ENCODE peak calls at places on chromosome 20, in four cellular contexts. G is esophagus muscularis mucosa, D is upper lobe of right lung, Y is mammary epithelial cell. M is an unnamed sample. For H3K4me1, the result is how much of the 10 kb centered on the place peaks cover.

GRCh38 chr20:61605862-61606557 is 353.9 kb downstream of the CDH4 start:
- DNase-seq in Y (no peak), G (no peak), D (no peak), M (no peak)

GRCh38 chr20:5696011-5696559 is 54.1 kb upstream of the SHLD1 start:
- DNase-seq in G (no peak), Y (no peak), D (no peak), M (no peak)

GRCh38 chr20:11697055-11697454 is 220.6 kb upstream of the BTBD3 start:
- DNase-seq in D (no peak), Y (no peak), G (no peak), M (no peak)

GRCh38 chr20:7673841-7674240 is 266.4 kb downstream of the HAO1 start:
- DNase-seq in Y (peak), D (no peak), G (no peak), M (no peak)

GRCh38 chr20:9978395-9979004 is 56.3 kb upstream of the ANKEF1 start:
- DNase-seq in G (no peak), D (no peak), Y (peak), M (no peak)

GRCh38 chr20:62202676-62203377 is 17.3 kb downstream of the HRH3 start:
- DNase-seq in G (no peak), D (no peak), Y (no peak), M (no peak)

GRCh38 chr20:1165941-1166340 is 18.8 kb downstream of the TMEM74B start:
- DNase-seq in G (no peak), D (no peak), Y (no peak), M (no peak)

GRCh38 chr20:7984192-7984591 is 35.4 kb downstream of the TMX4 start:
- DNase-seq in G (no peak), Y (no peak), D (no peak), M (no peak)

GRCh38 chr20:47456952-47457724 is 44.5 kb upstream of the NCOA3 start:
- DNase-seq in D (no peak), G (no peak), Y (peak), M (no peak)

GRCh38 chr20:44896583-44896982 is 11.1 kb downstream of the YWHAB start:
- DNase-seq in G (no peak), Y (no peak), D (no peak), M (no peak)

GRCh38 chr20:44887466-44887865 is 2.0 kb downstream of the YWHAB start:
- DNase-seq in D (no peak), Y (no peak), G (no peak), M (no peak)

GRCh38 chr20:44894959-44895358 is 9.5 kb downstream of the YWHAB start:
- DNase-seq in D (no peak), Y (no peak), G (no peak), M (no peak)

GRCh38 chr20:44888226-44889103 is 3.0 kb downstream of the YWHAB start:
- DNase-seq in G (no peak), D (no peak), Y (peak), M (no peak)

GRCh38 chr20:44891826-44892225 is 6.3 kb downstream of the YWHAB start:
- DNase-seq in G (no peak), Y (no peak), D (no peak), M (no peak)
- H3K4me1 ChIP-seq in G (half or more), Y (under half), D (half or more), M (under half)

GRCh38 chr20:39773380-39774000 is 811.3 kb downstream of the DHX35 start:
- DNase-seq in Y (no peak), G (no peak), D (no peak), M (no peak)
- TF ChIP-seq CTCF in Y (peak), G (no peak), D (no peak), M (no peak)

GRCh38 chr20:41160686-41161085 is 23.3 kb downstream of the PLCG1 start:
- DNase-seq in Y (no peak), G (no peak), D (no peak), M (no peak)

GRCh38 chr20:41162396-41162795 is 25.1 kb downstream of the PLCG1 start:
- DNase-seq in G (no peak), Y (no peak), D (no peak), M (no peak)

GRCh38 chr20:41163821-41164220 is 26.5 kb downstream of the PLCG1 start:
- DNase-seq in G (no peak), D (no peak), Y (no peak), M (no peak)

GRCh38 chr20:41159547-41159946 is 22.2 kb downstream of the PLCG1 start:
- DNase-seq in G (no peak), Y (no peak), D (no peak), M (no peak)

GRCh38 chr20:41161886-41162285 is 24.5 kb downstream of the PLCG1 start:
- DNase-seq in D (no peak), Y (no peak), G (no peak), M (no peak)
- H3K4me1 ChIP-seq in D (under half), Y (under half), G (under half), M (under half)

DNA sequence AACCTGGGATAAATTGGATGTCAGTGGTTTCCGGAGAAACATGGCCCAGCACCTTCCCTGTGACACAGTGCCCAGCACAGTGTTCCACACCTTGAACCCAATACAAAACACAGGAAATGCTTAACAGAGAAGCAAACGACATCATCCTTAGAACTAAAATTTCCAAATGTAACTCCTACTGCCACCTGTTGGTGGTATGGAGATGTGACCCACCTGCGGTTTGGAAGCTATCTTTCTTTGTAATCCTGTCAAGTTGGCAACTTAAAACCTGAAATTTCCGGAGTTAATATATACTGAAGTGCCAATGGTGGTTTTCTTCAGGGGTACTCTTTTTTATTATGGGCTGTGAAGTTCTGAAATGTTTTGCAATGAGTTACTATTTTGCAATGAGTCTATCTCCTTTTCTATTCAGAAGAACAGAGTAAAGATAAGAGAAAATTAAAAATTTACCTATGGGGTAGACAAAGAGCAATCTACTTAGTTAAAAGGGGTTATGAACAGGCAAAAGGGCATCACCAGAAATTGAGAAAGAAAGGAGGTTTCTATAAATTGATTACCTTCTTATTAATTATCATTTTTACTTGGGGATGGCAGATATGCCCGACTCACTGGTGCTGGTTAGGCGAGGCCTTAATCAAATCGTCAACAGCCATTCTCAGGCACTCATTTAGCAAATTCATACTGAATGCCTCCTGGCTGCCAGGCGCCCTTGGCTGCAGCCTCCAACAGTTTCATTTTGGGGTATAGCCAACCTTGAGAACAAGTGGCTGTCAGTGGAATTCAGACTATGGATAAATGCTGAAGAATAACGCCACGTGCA is 658.6 kb downstream of the PTPRT start:
- DNase-seq in G (no peak), Y (no peak), D (no peak), M (no peak)
- TF ChIP-seq CTCF in G (peak), Y (peak), D (peak), M (peak)

GRCh38 chr20:17595846-17596245 is 26.0 kb downstream of the DSTN start:
- DNase-seq in Y (no peak), G (no peak), D (no peak), M (no peak)

GRCh38 chr20:17593902-17594301 is 24.0 kb downstream of the DSTN start:
- DNase-seq in Y (no peak), D (no peak), G (no peak), M (no peak)

GRCh38 chr20:17601957-17602356 is 32.1 kb downstream of the DSTN start:
- DNase-seq in Y (no peak), D (no peak), G (no peak), M (no peak)

GRCh38 chr20:17594443-17594842 is 24.6 kb downstream of the DSTN start:
- DNase-seq in Y (peak), D (no peak), G (no peak), M (peak)

GRCh38 chr20:17598013-17598550 is 28.2 kb downstream of the DSTN start:
- DNase-seq in Y (no peak), D (no peak), G (no peak), M (no peak)
- H3K4me1 ChIP-seq in Y (under half), D (under half), G (half or more), M (under half)